ENCODE peak calls at places on chromosome 22, in four cellular contexts. K is thoracic aorta, J is cardiac muscle cell, R is transverse colon. X is an unnamed sample.
A peak's percentile ranks its signal among the peaks of the same experiment; 100 is the strongest.

GRCh38 chr22:33539902-33540751 is 380.1 kb downstream of the LARGE1 start:
- DNase-seq in J (no peak), K (peak; percentile 9), R (peak; percentile 73), X (peak; percentile 72)

GRCh38 chr22:50733521-50734342 is 4.3 kb upstream of the ACR start:
- DNase-seq in R (peak; percentile 5), K (no peak), J (peak; percentile 15), X (no peak)

GRCh38 chr22:45336971-45337431 is 27.3 kb downstream of the FAM118A start:
- DNase-seq in K (peak; percentile 66), R (peak; percentile 42), J (peak; percentile 67), X (no peak)

GRCh38 chr22:19701420-19702145 is 12.7 kb upstream of the SEPTIN5 start:
- DNase-seq in R (no peak), J (no peak), K (no peak), X (no peak)

GRCh38 chr22:39110631-39111561 is 13.9 kb downstream of the APOBEC3H start:
- DNase-seq in R (no peak), J (no peak), K (no peak), X (no peak)

GRCh38 chr22:24423519-24424000 is 3.8 kb upstream of the ADORA2A start:
- DNase-seq in J (peak; percentile 46), K (no peak), R (peak; percentile 56), X (peak; percentile 36)

GRCh38 chr22:38126928-38127668 is 16.6 kb upstream of the BAIAP2L2 start:
- DNase-seq in J (no peak), K (no peak), R (no peak), X (no peak)

GRCh38 chr22:18057568-18058209 is 20.1 kb upstream of the PEX26 start:
- DNase-seq in J (peak; percentile 98), K (peak; percentile 84), R (peak; percentile 74), X (no peak)

GRCh38 chr22:19896665-19897355 is 42.1 kb upstream of the GNB1L start:
- DNase-seq in K (no peak), J (no peak), R (no peak), X (no peak)

GRCh38 chr22:24069721-24070120 is 58.6 kb downstream of the CABIN1 start:
- DNase-seq in J (no peak), R (peak; percentile 53), K (no peak), X (no peak)

GRCh38 chr22:39940757-39941305 is 19.4 kb upstream of the TMA7B start:
- DNase-seq in R (no peak), J (no peak), K (no peak), X (no peak)

GRCh38 chr22:35480627-35481565 is 59.7 kb upstream of the RASD2 start:
- DNase-seq in K (no peak), J (no peak), R (peak; percentile 81), X (peak; percentile 66)

GRCh38 chr22:22671506-22671905 is 27.1 kb downstream of the GGTLC2 start:
- DNase-seq in R (no peak), K (no peak), J (no peak), X (no peak)

GRCh38 chr22:50498322-50498861 is 9.1 kb downstream of the LMF2 start:
- DNase-seq in K (no peak), J (peak; percentile 70), R (peak; percentile 84), X (peak; percentile 87)

GRCh38 chr22:17974703-17975372 is 49.5 kb downstream of the MICAL3 start:
- DNase-seq in R (no peak), K (no peak), J (no peak), X (no peak)

GRCh38 chr22:35599364-35599763 is 17.8 kb downstream of the MB start:
- DNase-seq in R (no peak), J (no peak), K (no peak), X (no peak)

GRCh38 chr22:40392618-40393017 is 22.2 kb downstream of the SGSM3 start:
- DNase-seq in K (no peak), R (no peak), J (peak; percentile 44), X (no peak)

GRCh38 chr22:19103881-19104821 is 18.1 kb downstream of the DGCR2 start:
- DNase-seq in K (no peak), J (no peak), R (no peak), X (no peak)

GRCh38 chr22:42745118-42745517 is 24.4 kb upstream of the A4GALT start:
- DNase-seq in K (no peak), J (peak; percentile 60), R (no peak), X (no peak)
- H3K4me1 ChIP-seq in K (peaks cover 13% of the 10 kb centered on the region), J (peaks cover 4% of the 10 kb centered on the region), R (no peaks in the 10 kb centered on the region), X (no peaks in the 10 kb centered on the region)

GRCh38 chr22:27988704-27989103 is 69.6 kb upstream of the PITPNB start:
- DNase-seq in K (no peak), R (no peak), J (no peak), X (no peak)

GRCh38 chr22:27987557-27987956 is 68.5 kb upstream of the PITPNB start:
- DNase-seq in J (peak; percentile 84), R (no peak), K (no peak), X (no peak)

GRCh38 chr22:27986459-27986858 is 67.4 kb upstream of the PITPNB start:
- DNase-seq in J (no peak), R (no peak), K (no peak), X (no peak)

GRCh38 chr22:27985323-27986275 is 66.5 kb upstream of the PITPNB start:
- DNase-seq in J (no peak), K (no peak), R (no peak), X (no peak)

DNA sequence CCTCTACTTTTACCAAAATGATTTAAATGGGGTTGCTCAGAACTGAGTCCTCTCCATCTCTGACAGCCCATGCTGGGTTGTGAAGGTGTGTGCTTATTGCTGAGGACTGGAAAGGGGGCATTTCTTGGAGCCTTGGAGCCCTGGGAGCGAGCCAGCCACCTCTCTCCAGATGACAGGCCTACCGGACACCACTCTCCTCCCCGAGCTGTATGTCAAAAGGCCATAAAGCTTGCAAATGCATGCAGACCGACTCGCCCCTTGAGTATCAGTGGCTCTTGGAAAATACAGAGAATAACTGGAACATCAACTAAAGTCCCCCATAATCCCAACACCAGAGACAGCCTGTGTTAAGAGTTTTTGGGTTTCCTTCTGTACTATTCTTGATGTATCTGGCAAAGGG is 67.9 kb upstream of the PITPNB start:
- DNase-seq in J (no peak), R (no peak), K (no peak), X (no peak)
- H3K27ac ChIP-seq in J (peak overlapping the region; percentile 65), R (no peak overlapping the region), K (no peak overlapping the region), X (no peak overlapping the region)

DNA sequence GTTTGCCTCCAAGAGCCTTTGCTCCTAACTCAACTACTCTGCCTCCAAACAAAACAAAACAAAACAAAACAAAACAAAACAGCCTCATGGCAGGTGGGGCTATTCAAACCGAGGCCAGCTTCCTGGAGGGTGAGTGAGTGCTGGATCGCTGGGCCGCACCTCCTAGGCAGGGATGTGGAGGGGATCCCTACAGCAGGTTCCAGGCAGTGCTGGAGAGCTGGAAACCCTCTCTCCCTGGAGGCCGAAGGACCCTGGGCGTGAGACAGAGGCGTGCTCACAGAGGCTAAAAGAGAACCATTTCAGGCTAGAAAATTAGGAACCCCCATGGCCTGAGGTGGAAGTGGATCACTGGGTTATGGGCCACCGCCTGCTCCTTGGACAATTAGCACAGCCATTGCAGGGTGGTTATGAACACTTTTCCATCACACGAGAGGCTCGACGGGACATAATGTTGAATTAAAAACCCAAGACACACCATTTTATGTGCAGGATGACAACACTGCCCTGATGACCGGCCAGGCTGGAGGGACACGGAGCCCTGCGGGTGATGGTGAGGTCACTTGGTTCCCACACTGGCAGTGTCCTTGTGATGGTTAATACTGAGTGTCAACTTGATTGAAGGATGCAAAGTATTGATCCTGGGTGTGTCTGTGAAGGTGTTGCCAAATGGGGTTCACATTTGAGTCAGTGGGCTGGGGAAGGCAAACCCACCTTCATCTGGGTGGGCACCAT is 35.2 kb downstream of the SHISAL1 start:
- DNase-seq in K (no peak), J (no peak), R (no peak), X (no peak)
- H3K4me1 ChIP-seq in K (no peaks in the 10 kb centered on the region), J (no peaks in the 10 kb centered on the region), R (no peaks in the 10 kb centered on the region), X (no peaks in the 10 kb centered on the region)

DNA sequence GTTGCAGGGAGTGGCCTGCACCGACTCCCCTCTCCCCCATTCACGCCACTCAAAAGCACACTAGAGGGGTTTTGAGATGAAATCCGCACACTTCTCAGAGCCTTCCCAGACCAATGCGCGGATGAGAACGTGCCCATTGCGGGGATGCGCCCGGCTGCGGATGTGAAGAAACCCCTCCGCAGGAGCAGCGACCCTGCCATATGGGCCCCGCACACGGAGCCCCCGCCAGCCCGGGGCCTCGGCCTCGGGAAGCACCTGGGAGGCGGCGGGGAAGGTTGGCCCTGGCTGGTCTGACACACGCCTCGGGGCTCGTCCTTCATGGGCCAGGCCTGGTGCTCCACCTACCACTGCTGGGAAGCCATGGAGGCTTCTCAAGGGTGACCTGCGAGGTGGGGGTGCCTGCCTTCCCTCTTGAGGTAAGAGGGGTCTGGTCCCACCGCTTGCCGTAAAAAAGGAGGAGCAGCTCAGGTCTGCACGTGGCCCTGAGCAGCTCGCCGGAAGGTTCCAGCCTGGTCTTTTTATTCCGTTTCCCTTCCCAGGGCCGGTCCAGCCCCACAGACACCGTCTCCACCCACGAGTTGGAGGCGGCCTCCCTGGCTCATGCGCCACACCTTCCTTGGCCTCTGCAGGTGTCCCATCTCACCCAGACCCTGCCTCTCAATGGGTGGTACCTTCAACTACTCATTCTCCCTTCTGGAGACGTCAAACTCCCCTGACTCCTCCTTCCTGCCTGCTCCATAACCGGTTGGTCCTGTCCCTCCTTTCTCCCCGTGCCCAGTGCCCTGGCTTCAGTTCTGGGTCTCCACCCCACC is 39.4 kb downstream of the TRMU start:
- DNase-seq in R (peak; percentile 85), J (no peak), K (no peak), X (peak; percentile 86)
- H3K27ac ChIP-seq in R (peak overlapping the region; percentile 68), J (no peak overlapping the region), K (no peak overlapping the region), X (no peak overlapping the region)

GRCh38 chr22:48593551-48593950 is 1234.1 kb downstream of the BRD1 start:
- DNase-seq in J (no peak), R (no peak), K (no peak), X (no peak)

GRCh38 chr22:48594016-48594756 is 1233.5 kb downstream of the BRD1 start:
- DNase-seq in J (no peak), K (no peak), R (no peak), X (no peak)

GRCh38 chr22:48592488-48592887 is 1235.2 kb downstream of the BRD1 start:
- DNase-seq in K (no peak), J (no peak), R (no peak), X (no peak)

GRCh38 chr22:48592066-48592345 is 1235.7 kb downstream of the BRD1 start:
- DNase-seq in R (no peak), K (no peak), J (no peak), X (no peak)

GRCh38 chr22:48592931-48593330 is 1234.7 kb downstream of the BRD1 start:
- DNase-seq in J (no peak), K (no peak), R (no peak), X (no peak)
- H3K4me1 ChIP-seq in J (no peaks in the 10 kb centered on the region), K (no peaks in the 10 kb centered on the region), R (no peaks in the 10 kb centered on the region), X (no peaks in the 10 kb centered on the region)

X was measured in small intestine.